ENCODE peak calls at places on chromosome 5, in six cellular contexts. F is kidney epithelial cell, R is AG04450, I is colonic mucosa, E is HFF-Myc, N is fibroblast of mammary gland. V is an unnamed sample.

GRCh38 chr5:117805058-117805457 is 1183.3 kb downstream of the DTWD2 start:
- DNase-seq in F (no peak), R (no peak), I (no peak), E (no peak), N (no peak), V (no peak)

GRCh38 chr5:169875091-169875727 is 105.1 kb downstream of the INSYN2B start:
- DNase-seq in F (no peak), R (no peak), I (no peak), E (no peak), N (peak), V (peak)

GRCh38 chr5:78662323-78662722 is 13.8 kb upstream of the LHFPL2 start:
- DNase-seq in F (no peak), R (no peak), I (no peak), E (no peak), N (no peak), V (no peak)

GRCh38 chr5:61232490-61232889 is 70.2 kb upstream of the SMIM15 start:
- DNase-seq in F (no peak), R (no peak), I (no peak), E (no peak), N (peak), V (peak)

GRCh38 chr5:172793577-172794488 is 22.8 kb upstream of the DUSP1 start:
- DNase-seq in F (no peak), R (no peak), I (no peak), E (no peak), N (peak), V (no peak)

GRCh38 chr5:98258939-98259338 is 514.5 kb upstream of the RGMB start:
- DNase-seq in F (no peak), R (no peak), I (no peak), E (no peak), N (no peak), V (no peak)

GRCh38 chr5:108739376-108739775 is 8.3 kb upstream of the FER start:
- DNase-seq in F (no peak), R (no peak), I (no peak), E (no peak), N (no peak), V (no peak)

GRCh38 chr5:78801413-78801812 is 152.8 kb upstream of the LHFPL2 start:
- DNase-seq in F (no peak), R (no peak), I (no peak), E (no peak), N (no peak), V (no peak)

GRCh38 chr5:150457562-150458240 is 8.2 kb upstream of the RPS14 start:
- DNase-seq in F (no peak), R (no peak), I (no peak), E (no peak), N (no peak), V (no peak)

GRCh38 chr5:35230043-35230611 is at the start of gene PRLR:
- DNase-seq in F (no peak), R (no peak), I (peak), E (no peak), N (peak), V (peak)

GRCh38 chr5:55484531-55484930 is 50.2 kb downstream of the PLPP1 start:
- DNase-seq in F (no peak), R (no peak), I (no peak), E (no peak), N (no peak), V (no peak)

GRCh38 chr5:150044334-150044681 is 42.0 kb downstream of the CSF1R start:
- DNase-seq in F (no peak), R (peak), I (no peak), E (peak), N (peak), V (peak)

GRCh38 chr5:149285153-149285552 is 13.5 kb downstream of the AFAP1L1 start:
- DNase-seq in F (no peak), R (no peak), I (no peak), E (no peak), N (no peak), V (no peak)

GRCh38 chr5:62371409-62371808 is 32.3 kb downstream of the DIMT1 start:
- DNase-seq in F (no peak), R (no peak), I (no peak), E (no peak), N (no peak), V (peak)

GRCh38 chr5:90940227-90940995 is 381.8 kb downstream of the ADGRV1 start:
- DNase-seq in F (no peak), R (no peak), I (peak), E (peak), N (peak), V (peak)

GRCh38 chr5:110043025-110043424 is 353.3 kb downstream of the MAN2A1 start:
- DNase-seq in F (no peak), R (no peak), I (no peak), E (no peak), N (no peak), V (no peak)

GRCh38 chr5:110038297-110038997 is 348.7 kb downstream of the MAN2A1 start:
- DNase-seq in F (no peak), R (no peak), I (no peak), E (no peak), N (peak), V (peak)

GRCh38 chr5:110045153-110045552 is 355.4 kb downstream of the MAN2A1 start:
- DNase-seq in F (no peak), R (no peak), I (no peak), E (no peak), N (peak), V (peak)

DNA sequence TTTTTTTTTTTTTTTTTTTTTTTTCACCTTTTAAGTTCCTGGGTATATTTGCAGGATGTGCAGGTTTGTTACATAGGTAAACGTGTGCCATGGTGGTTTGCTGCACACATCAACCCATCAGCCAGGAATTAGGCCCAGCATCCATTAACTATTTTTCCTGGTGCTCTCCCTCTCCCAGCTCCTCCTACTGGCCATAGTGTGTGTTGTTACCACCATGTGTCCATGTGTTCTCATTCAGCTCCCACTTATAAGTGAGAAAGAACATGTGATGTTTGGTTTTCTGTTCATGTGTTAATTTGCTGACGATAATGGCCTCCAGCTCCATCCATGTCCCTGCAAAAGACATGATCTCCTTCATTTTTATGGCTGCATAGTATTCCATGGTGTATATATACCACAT is 350.5 kb downstream of the MAN2A1 start:
- DNase-seq in F (no peak), R (no peak), I (no peak), E (no peak), N (peak), V (no peak)
- TF ChIP-seq CTCF in F (no peak), R (peak), I (no peak), E (peak), N (peak), V (peak)

DNA sequence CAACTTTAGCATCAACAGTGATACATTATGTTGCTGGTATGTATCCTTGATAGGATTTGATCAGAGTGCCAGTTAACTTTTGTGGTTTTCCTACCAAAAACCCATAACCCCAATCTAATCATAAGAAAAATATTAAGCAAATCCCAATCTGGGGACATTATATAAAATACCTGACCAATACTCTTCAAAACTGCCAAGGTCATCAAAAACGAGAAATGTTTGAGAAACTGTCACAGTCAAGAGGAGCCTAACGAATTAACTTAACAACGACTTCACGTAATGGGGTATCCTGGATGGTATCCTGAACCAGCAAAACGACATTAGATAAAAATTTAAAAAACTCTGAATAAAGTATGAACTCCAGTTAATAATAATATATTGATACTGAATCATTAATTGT is 51.7 kb upstream of the SRFBP1 start:
- DNase-seq in F (no peak), R (no peak), I (no peak), E (no peak), N (no peak), V (no peak)
- H3K4me3 ChIP-seq in F (no peak), R (no peak), I (no peak), E (no peak), N (no peak), V (no peak)

GRCh38 chr5:124906339-124907097 is 160.1 kb upstream of the ZNF608 start:
- DNase-seq in F (peak), R (peak), I (peak), E (peak), N (peak), V (peak)
- TF ChIP-seq CTCF in F (no peak), R (peak), I (no peak), E (no peak), N (no peak), V (no peak)

GRCh38 chr5:58407042-58407709 is 52.7 kb downstream of the PLK2 start:
- DNase-seq in F (peak), R (peak), I (no peak), E (no peak), N (peak), V (peak)
- H3K4me3 ChIP-seq in F (no peak), R (no peak), I (no peak), E (no peak), N (no peak), V (no peak)

GRCh38 chr5:134370871-134371833 is at the start of gene UBE2B:
- DNase-seq in F (peak), R (peak), I (peak), E (peak), N (peak), V (peak)

GRCh38 chr5:134371834-134372340 is 518 bp downstream of the UBE2B start:
- DNase-seq in F (no peak), R (no peak), I (peak), E (peak), N (peak), V (peak)

GRCh38 chr5:134370306-134370870 is 981 bp upstream of the UBE2B start:
- DNase-seq in F (no peak), R (no peak), I (no peak), E (no peak), N (no peak), V (no peak)

GRCh38 chr5:134374234-134374633 is 2.9 kb downstream of the UBE2B start:
- DNase-seq in F (no peak), R (no peak), I (no peak), E (no peak), N (no peak), V (no peak)
- TF ChIP-seq CTCF in F (peak), R (no peak), I (no peak), E (no peak), N (no peak), V (no peak)